ENCODE peak calls at places on chromosomes 6 and 20, in four cellular contexts. F is ovary, Y is tibial nerve, V is stomach. C is an unnamed sample. For H3K4me1, the result is how much of the 10 kb centered on the place peaks cover.

GRCh38 chr6:163620670-163621330 is 206.3 kb downstream of the QKI start:
- DNase-seq in V (no peak), F (no peak), Y (no peak), C (no peak)

GRCh38 chr6:34490390-34491090 is 24.7 kb downstream of the PACSIN1 start:
- DNase-seq in F (peak), V (no peak), Y (no peak), C (no peak)

GRCh38 chr6:141118991-141119390 is 1013.7 kb upstream of the GJE1 start:
- DNase-seq in F (no peak), Y (no peak), V (no peak), C (no peak)

GRCh38 chr20:50552979-50553378 is 42.8 kb downstream of the PTPN1 start:
- DNase-seq in F (no peak), Y (no peak), V (no peak), C (no peak)

GRCh38 chr6:2949536-2950083 is 21.8 kb downstream of the SERPINB6 start:
- DNase-seq in F (no peak), V (peak), Y (no peak), C (no peak)

GRCh38 chr6:80939936-80940335 is 812.5 kb downstream of the TENT5A start:
- DNase-seq in Y (no peak), V (no peak), F (no peak), C (no peak)

GRCh38 chr6:142943746-142944125 is 1.2 kb downstream of the HIVEP2 start:
- DNase-seq in Y (no peak), F (peak), V (no peak), C (no peak)

GRCh38 chr6:133362813-133363212 is 121.7 kb downstream of the EYA4 start:
- DNase-seq in F (no peak), V (no peak), Y (no peak), C (no peak)

GRCh38 chr6:30725713-30726505 is 5.8 kb downstream of the TUBB start:
- DNase-seq in Y (no peak), V (no peak), F (no peak), C (no peak)

GRCh38 chr6:41424370-41425058 is 89.1 kb downstream of the NCR2 start:
- DNase-seq in Y (peak), F (peak), V (peak), C (peak)

GRCh38 chr20:57412347-57413029 is 21.3 kb downstream of the RBM38 start:
- DNase-seq in Y (no peak), V (no peak), F (no peak), C (no peak)

GRCh38 chr6:169865346-169866139 is 114.1 kb downstream of the ERMARD start:
- DNase-seq in V (peak), F (no peak), Y (no peak), C (no peak)

GRCh38 chr20:37388831-37389230 is 42.9 kb downstream of the SRC start:
- DNase-seq in V (no peak), Y (no peak), F (peak), C (no peak)

GRCh38 chr20:22675337-22675736 is 91.0 kb upstream of the FOXA2 start:
- DNase-seq in Y (no peak), V (no peak), F (no peak), C (no peak)

GRCh38 chr20:32571566-32571965 is 13.6 kb downstream of the NOL4L start:
- DNase-seq in Y (no peak), F (no peak), V (no peak), C (no peak)

GRCh38 chr6:624979-625378 is 31.9 kb downstream of the HUS1B start:
- DNase-seq in Y (no peak), V (no peak), F (no peak), C (no peak)

GRCh38 chr6:87788141-87788540 is 86.1 kb upstream of the AKIRIN2 start:
- DNase-seq in Y (no peak), F (no peak), V (no peak), C (no peak)

GRCh38 chr20:21100590-21101452 is 5.3 kb downstream of the LINC00237 start:
- DNase-seq in F (no peak), Y (no peak), V (no peak), C (peak)

GRCh38 chr6:82363368-82364086 is at the start of gene TPBG:
- DNase-seq in F (peak), V (peak), Y (no peak), C (no peak)

GRCh38 chr20:61786230-61786629 is 279.5 kb downstream of the TAF4 start:
- DNase-seq in V (no peak), F (no peak), Y (no peak), C (no peak)

GRCh38 chr20:51404297-51405060 is 138.0 kb downstream of the NFATC2 start:
- DNase-seq in Y (no peak), V (peak), F (no peak), C (no peak)

GRCh38 chr20:50580016-50580747 is 70.0 kb downstream of the PTPN1 start:
- DNase-seq in F (peak), Y (peak), V (peak), C (peak)

GRCh38 chr6:93327857-93328256 is 91.5 kb downstream of the EPHA7 start:
- DNase-seq in Y (no peak), F (no peak), V (no peak), C (no peak)

GRCh38 chr6:129644567-129645015 is 65.4 kb downstream of the ARHGAP18 start:
- DNase-seq in V (no peak), F (no peak), Y (no peak), C (no peak)
- TF ChIP-seq EP300 in V (no peak), F (no peak), Y (no peak), C (no peak)

GRCh38 chr6:3965071-3965718 is 113.7 kb downstream of the FAM217A start:
- DNase-seq in V (no peak), F (no peak), Y (no peak), C (no peak)
- TF ChIP-seq POLR2A in V (no peak), F (no peak), Y (no peak), C (no peak)

GRCh38 chr6:45590225-45590624 is 212.5 kb upstream of the SUPT3H start:
- DNase-seq in F (no peak), Y (no peak), V (no peak), C (peak)
- H3K4me1 ChIP-seq in F (under half), Y (under half), V (under half), C (under half)

GRCh38 chr6:44076366-44077200 is 50.7 kb downstream of the MRPL14 start:
- DNase-seq in F (peak), Y (no peak), V (peak), C (no peak)
- TF ChIP-seq EP300 in F (no peak), Y (no peak), V (no peak), C (no peak)

DNA sequence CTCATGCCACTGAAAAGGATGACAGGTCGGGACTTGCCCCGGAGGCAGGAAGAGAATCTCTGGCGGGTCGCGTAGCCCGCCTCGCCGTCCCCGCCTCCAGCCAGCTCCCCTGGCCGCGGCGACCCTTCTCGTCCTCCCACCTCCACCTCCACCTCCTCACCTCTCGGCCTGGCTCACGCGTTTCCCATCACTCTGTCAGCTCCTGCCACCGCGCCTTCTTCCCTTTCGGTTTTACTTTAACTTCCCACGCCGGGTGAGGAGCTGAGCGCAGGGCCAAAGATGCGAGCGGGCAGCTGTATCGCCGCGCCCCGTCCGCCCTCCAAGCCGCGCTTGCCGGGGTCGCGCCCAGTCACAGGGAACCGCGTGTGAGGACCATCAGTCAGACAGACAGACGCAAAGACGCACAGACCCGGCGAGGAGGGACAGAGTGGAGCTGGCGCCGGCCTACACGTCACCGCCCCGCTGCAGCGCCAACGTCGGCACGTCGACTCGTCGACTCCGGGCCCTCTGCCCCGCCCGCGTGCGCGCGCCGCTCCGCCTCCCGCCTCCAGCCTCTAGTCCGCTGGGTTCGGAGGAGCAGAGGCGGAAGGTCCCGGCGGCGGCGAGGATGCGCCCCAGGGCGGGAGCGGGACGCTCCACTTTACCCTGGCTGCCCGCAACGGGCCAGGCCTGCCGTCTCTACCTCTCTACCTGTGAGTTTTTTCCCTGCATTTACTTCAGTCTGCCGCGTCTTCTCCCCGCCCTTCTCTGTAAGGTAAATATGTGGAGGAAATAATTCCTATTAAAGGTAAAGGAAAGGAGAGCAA is at the start of gene ASCC3:
- DNase-seq in F (peak), Y (peak), V (peak), C (peak)
- TF ChIP-seq POLR2A in F (peak), Y (no peak), V (no peak), C (no peak)

DNA sequence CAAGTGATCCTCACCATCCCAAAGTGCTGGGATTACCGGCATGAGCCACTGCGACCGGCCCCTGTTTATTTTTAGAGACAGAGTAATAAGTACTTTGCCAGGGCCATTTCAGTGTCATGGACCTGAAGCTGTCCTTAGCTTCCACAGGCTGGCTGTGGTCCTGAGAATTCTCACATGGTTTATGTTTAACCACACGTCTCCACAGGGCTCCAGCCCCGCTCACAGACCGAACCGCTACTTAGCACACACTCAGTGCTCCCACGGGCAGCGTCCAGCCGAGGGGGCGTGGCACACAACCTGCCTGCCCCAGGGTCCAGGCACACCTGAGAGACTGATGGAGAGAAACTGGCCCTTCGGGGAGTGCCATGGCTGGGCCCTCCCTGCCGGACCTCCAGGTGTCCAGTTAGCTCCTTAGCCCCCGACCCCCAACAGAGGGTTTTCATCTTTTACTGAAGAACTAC is 11.7 kb downstream of the ACSS1 start:
- DNase-seq in Y (no peak), F (peak), V (peak), C (no peak)
- H3K4me1 ChIP-seq in Y (under half), F (under half), V (half or more), C (half or more)

GRCh38 chr6:137161975-137162374 is 11.5 kb downstream of the IL22RA2 start:
- DNase-seq in Y (no peak), V (no peak), F (no peak), C (no peak)
- TF ChIP-seq EP300 in Y (no peak), V (no peak), F (no peak), C (no peak)